ENCODE peak calls at places on chromosomes 5 and 9, in ten cellular contexts. I is suprapubic skin; U is heart right ventricle; S is naive thymus-derived CD4-positive, alpha-beta T cell; W is heart left ventricle; A is H1; P is GM12878; K is CD8-positive, alpha-beta T cell; T is HepG2; V is breast epithelium. H is an unnamed sample.

GRCh38 chr9:82560457-82560904 is 502.5 kb downstream of the RASEF start:
- DNase-seq in S (no peak), I (no peak), P (no peak), K (no peak), A (no peak), U (no peak), V (no peak), T (peak), W (no peak), H (no peak)

GRCh38 chr9:69121155-69122085 is 52.7 kb upstream of the TJP2 start:
- DNase-seq in V (peak), S (peak), I (peak), A (no peak), K (peak), W (peak), P (no peak), U (peak), T (peak), H (peak)

GRCh38 chr5:172902497-172903472 is 56.4 kb upstream of the RPL26L1 start:
- DNase-seq in P (no peak), K (no peak), V (no peak), I (no peak), A (no peak), W (peak), T (peak), U (peak), S (no peak), H (peak)

GRCh38 chr9:129109952-129110739 is 447 bp downstream of the CRAT start:
- DNase-seq in V (no peak), P (no peak), U (peak), W (no peak), A (no peak), T (peak), I (no peak), S (no peak), K (no peak), H (no peak)

GRCh38 chr5:139689631-139690384 is 41.7 kb downstream of the CXXC5 start:
- DNase-seq in S (no peak), A (no peak), I (no peak), V (no peak), U (no peak), P (no peak), K (no peak), T (no peak), W (no peak), H (no peak)

GRCh38 chr9:86978413-86978812 is 31.1 kb upstream of the GAS1 start:
- DNase-seq in U (no peak), V (no peak), A (no peak), I (no peak), T (no peak), P (no peak), S (no peak), K (no peak), W (no peak), H (no peak)

GRCh38 chr9:105309531-105309931 is 65.1 kb downstream of the SLC44A1 start:
- DNase-seq in W (no peak), P (no peak), U (no peak), I (no peak), K (no peak), S (no peak), T (no peak), A (no peak), V (no peak), H (no peak)

GRCh38 chr9:119811030-119811429 is 441.8 kb upstream of the BRINP1 start:
- DNase-seq in T (no peak), W (no peak), K (no peak), A (no peak), I (no peak), U (no peak), V (no peak), P (no peak), S (no peak), H (peak)

GRCh38 chr5:87877023-87877422 is 391.6 kb downstream of the TMEM161B start:
- DNase-seq in V (no peak), A (no peak), T (no peak), U (no peak), P (no peak), I (no peak), S (no peak), K (no peak), W (no peak), H (no peak)

GRCh38 chr9:14215614-14216013 is 98.3 kb downstream of the NFIB start:
- DNase-seq in W (no peak), U (no peak), S (no peak), T (no peak), K (no peak), A (no peak), V (no peak), I (no peak), P (no peak), H (no peak)

GRCh38 chr5:177023247-177023703 is 779 bp downstream of the ZNF346 start:
- DNase-seq in A (no peak), I (no peak), K (no peak), W (no peak), S (no peak), P (no peak), V (no peak), T (peak), U (no peak), H (no peak)

GRCh38 chr5:164175083-164175482 is 669.7 kb downstream of the MAT2B start:
- DNase-seq in T (no peak), K (no peak), V (no peak), P (no peak), W (no peak), A (no peak), S (no peak), U (no peak), I (no peak), H (no peak)

GRCh38 chr9:16252631-16253030 is 617.8 kb downstream of the BNC2 start:
- DNase-seq in V (no peak), U (no peak), I (no peak), S (no peak), W (no peak), A (no peak), K (no peak), T (no peak), P (no peak), H (no peak)

GRCh38 chr9:33311953-33312352 is 21.6 kb downstream of the NFX1 start:
- DNase-seq in U (no peak), P (no peak), S (no peak), V (no peak), W (no peak), T (no peak), I (no peak), A (no peak), K (no peak), H (no peak)

GRCh38 chr5:127521138-127521770 is 3.8 kb downstream of the PRRC1 start:
- DNase-seq in A (no peak), W (no peak), T (no peak), K (no peak), P (no peak), I (no peak), U (no peak), V (no peak), S (no peak), H (no peak)

GRCh38 chr5:180034564-180034963 is 37.0 kb downstream of the RNF130 start:
- DNase-seq in T (no peak), U (no peak), K (no peak), V (no peak), S (no peak), A (no peak), I (no peak), W (no peak), P (no peak), H (no peak)

GRCh38 chr9:124078641-124079040 is 67.1 kb downstream of the LHX2 start:
- DNase-seq in T (peak), I (no peak), P (no peak), A (no peak), W (no peak), U (no peak), S (no peak), V (no peak), K (no peak), H (no peak)

GRCh38 chr5:181043285-181044092 is 3.4 kb downstream of the BTNL9 start:
- DNase-seq in I (no peak), A (no peak), S (no peak), U (no peak), P (no peak), V (no peak), W (peak), K (no peak), T (no peak), H (no peak)

GRCh38 chr9:115033800-115034199 is 84.2 kb downstream of the TNC start:
- DNase-seq in U (no peak), T (no peak), I (no peak), A (no peak), P (no peak), K (no peak), V (no peak), S (no peak), W (no peak), H (no peak)

GRCh38 chr5:8845316-8845715 is 700.6 kb downstream of the SEMA5A start:
- DNase-seq in K (no peak), W (no peak), A (no peak), T (no peak), V (no peak), I (no peak), P (no peak), U (no peak), S (no peak), H (no peak)

GRCh38 chr9:18921677-18922076 is 111.3 kb downstream of the SAXO1 start:
- DNase-seq in S (no peak), P (no peak), V (no peak), A (no peak), W (no peak), T (no peak), U (no peak), I (no peak), K (no peak), H (no peak)

GRCh38 chr9:73023025-73023541 is 70.2 kb upstream of the ALDH1A1 start:
- DNase-seq in K (peak), S (no peak), V (no peak), I (no peak), T (peak), A (no peak), W (peak), P (peak), U (peak), H (no peak)

GRCh38 chr5:168302785-168303184 is 11.3 kb downstream of the WWC1 start:
- DNase-seq in V (no peak), P (no peak), I (no peak), S (no peak), K (no peak), T (no peak), U (no peak), W (no peak), A (no peak), H (no peak)

GRCh38 chr5:10317825-10318682 is 10.4 kb upstream of the CMBL start:
- DNase-seq in S (no peak), A (no peak), T (no peak), U (no peak), V (no peak), P (peak), I (no peak), K (no peak), W (no peak), H (no peak)

GRCh38 chr9:5375091-5375490 is 35.4 kb upstream of the RLN1 start:
- DNase-seq in A (no peak), K (no peak), U (no peak), T (no peak), S (no peak), P (no peak), I (no peak), V (no peak), W (no peak), H (no peak)

GRCh38 chr5:127899214-127899610 is 184.4 kb upstream of the SLC12A2 start:
- DNase-seq in T (no peak), A (no peak), P (no peak), U (no peak), V (no peak), K (no peak), W (no peak), I (no peak), S (no peak), H (no peak)

GRCh38 chr5:127203818-127204217 is 86.8 kb upstream of the MEGF10 start:
- DNase-seq in I (no peak), P (no peak), V (no peak), T (no peak), A (no peak), K (no peak), U (no peak), S (no peak), W (no peak), H (no peak)

GRCh38 chr9:112866662-112867274 is 23.9 kb downstream of the SLC46A2 start:
- DNase-seq in A (no peak), U (no peak), I (no peak), V (no peak), S (no peak), W (no peak), K (no peak), T (no peak), P (no peak), H (no peak)

GRCh38 chr5:140575309-140575708 is 10.7 kb downstream of the SLC35A4 start:
- DNase-seq in U (peak), V (no peak), S (no peak), I (no peak), W (peak), A (no peak), P (no peak), T (peak), K (no peak), H (no peak)

GRCh38 chr9:96514825-96515218 is 64.9 kb downstream of the HABP4 start:
- DNase-seq in A (no peak), W (no peak), S (no peak), V (no peak), U (no peak), K (no peak), P (no peak), I (no peak), T (no peak), H (no peak)

GRCh38 chr9:26133537-26133936 is 455.3 kb upstream of the TUSC1 start:
- DNase-seq in U (no peak), S (no peak), K (no peak), P (no peak), T (no peak), I (no peak), A (no peak), V (no peak), W (no peak), H (no peak)

GRCh38 chr9:6195714-6196360 is 19.8 kb upstream of the IL33 start:
- DNase-seq in K (no peak), P (no peak), T (no peak), I (no peak), W (no peak), U (no peak), V (no peak), A (no peak), S (no peak), H (no peak)

GRCh38 chr5:132063090-132063911 is 2.8 kb downstream of the IL3 start:
- DNase-seq in U (peak), P (peak), W (peak), T (peak), K (peak), V (peak), A (peak), I (peak), S (peak), H (peak)

GRCh38 chr9:15965246-15965745 is 412.5 kb downstream of the CCDC171 start:
- DNase-seq in A (no peak), T (no peak), W (no peak), K (no peak), I (no peak), U (no peak), V (no peak), S (no peak), P (no peak), H (no peak)

GRCh38 chr9:98105006-98105405 is 14.0 kb downstream of the TRIM14 start:
- DNase-seq in P (no peak), V (no peak), U (no peak), A (no peak), W (no peak), S (no peak), T (no peak), I (peak), K (no peak), H (no peak)
- H3K27ac ChIP-seq in P (peak), V (peak), U (no peak), A (no peak), W (no peak), S (peak), T (no peak), I (no peak), K (peak), H (no peak)

DNA sequence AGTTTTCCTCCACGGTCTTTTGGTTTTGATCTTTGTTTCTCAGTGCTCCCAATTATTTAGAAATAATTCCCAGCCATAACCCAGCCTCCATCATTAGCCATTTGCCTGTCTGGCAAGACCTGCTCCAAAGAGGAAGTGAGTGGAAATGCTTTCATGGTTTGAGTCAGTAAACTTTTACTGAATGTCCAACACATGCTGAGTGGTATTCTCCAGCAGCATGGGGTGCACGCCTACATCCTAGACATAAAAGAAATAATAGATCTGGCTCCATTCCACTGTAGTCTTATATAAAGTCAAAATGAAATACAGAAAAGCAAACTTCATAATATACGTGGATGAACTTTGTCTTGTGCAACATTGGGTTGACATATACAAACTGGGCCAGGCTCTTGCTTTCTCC is 757.2 kb downstream of the TLE1 start:
- DNase-seq in A (no peak), V (no peak), P (no peak), K (no peak), S (no peak), W (no peak), U (no peak), I (no peak), T (no peak), H (no peak)
- H3K4me3 ChIP-seq in A (no peak), V (no peak), P (no peak), K (no peak), S (no peak), W (no peak), U (no peak), I (no peak), T (no peak), H (no peak)

GRCh38 chr9:2117527-2117926 is 102.4 kb downstream of the SMARCA2 start:
- DNase-seq in U (no peak), I (no peak), S (no peak), V (no peak), K (no peak), A (no peak), W (no peak), T (no peak), P (no peak), H (no peak)

GRCh38 chr9:2120926-2121689 is 106.0 kb downstream of the SMARCA2 start:
- DNase-seq in A (no peak), T (no peak), W (no peak), I (no peak), K (no peak), U (no peak), V (no peak), P (no peak), S (no peak), H (no peak)

GRCh38 chr9:2122299-2122698 is 107.2 kb downstream of the SMARCA2 start:
- DNase-seq in A (no peak), P (no peak), T (no peak), I (no peak), V (no peak), S (no peak), W (no peak), U (no peak), K (no peak), H (no peak)

GRCh38 chr9:2116073-2116472 is 100.9 kb downstream of the SMARCA2 start:
- DNase-seq in U (no peak), V (no peak), K (no peak), S (no peak), W (no peak), I (no peak), P (no peak), T (peak), A (no peak), H (no peak)

DNA sequence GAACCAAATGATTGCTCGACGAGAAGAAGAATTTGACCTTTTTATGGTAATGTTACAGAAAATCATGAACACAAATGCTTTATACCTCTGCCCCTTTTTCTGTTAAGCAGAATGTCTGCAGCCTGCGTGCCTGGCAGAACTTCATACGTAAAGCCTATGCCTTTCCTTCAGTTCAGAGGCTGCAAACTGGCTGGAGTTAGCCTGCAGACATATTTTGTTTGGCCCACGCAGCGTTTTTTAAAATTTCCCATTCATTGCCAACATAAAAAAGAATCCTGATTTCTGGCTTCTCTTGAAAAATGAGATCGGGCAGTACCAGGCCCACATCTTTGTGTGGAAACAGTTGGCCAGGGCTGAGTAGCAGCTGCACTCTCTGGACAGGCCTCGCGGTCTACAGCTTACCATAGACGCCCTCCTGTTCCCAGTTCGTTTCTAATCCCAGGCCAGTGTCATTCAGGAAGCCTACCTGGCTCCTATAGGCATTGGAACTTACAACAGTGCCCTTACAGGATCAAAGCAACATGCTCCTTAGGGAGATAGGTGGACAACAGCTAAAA is 104.4 kb downstream of the SMARCA2 start:
- DNase-seq in A (no peak), T (no peak), P (no peak), W (no peak), U (no peak), V (no peak), S (no peak), I (no peak), K (no peak), H (no peak)
- H3K27ac ChIP-seq in A (no peak), T (no peak), P (no peak), W (no peak), U (no peak), V (peak), S (no peak), I (no peak), K (no peak), H (peak)

DNA sequence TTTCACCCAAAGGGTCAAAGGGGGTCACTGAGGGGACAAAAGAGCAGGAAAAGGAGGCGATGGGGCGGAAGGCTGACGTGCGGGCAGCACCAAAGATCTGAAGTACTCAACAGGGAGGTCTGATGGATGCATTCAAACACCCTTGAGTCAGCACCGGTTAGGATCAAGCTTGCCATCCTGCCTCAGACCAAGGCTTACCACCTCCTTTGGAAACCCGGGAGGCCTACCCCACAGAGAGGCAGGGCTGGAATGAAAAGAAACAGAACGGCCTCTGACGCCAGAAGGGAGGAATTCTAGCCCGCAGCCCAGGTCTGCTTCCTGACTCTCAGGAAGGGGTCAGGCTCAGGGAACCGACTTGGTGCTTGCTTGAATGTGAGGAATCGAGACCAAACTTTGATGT is 125.6 kb downstream of the PAPPA start:
- DNase-seq in I (no peak), S (no peak), U (no peak), W (no peak), P (no peak), T (no peak), V (no peak), K (no peak), A (peak), H (no peak)
- H3K4me3 ChIP-seq in I (no peak), S (no peak), U (no peak), W (no peak), P (no peak), T (no peak), V (no peak), K (no peak), A (no peak), H (no peak)

DNA sequence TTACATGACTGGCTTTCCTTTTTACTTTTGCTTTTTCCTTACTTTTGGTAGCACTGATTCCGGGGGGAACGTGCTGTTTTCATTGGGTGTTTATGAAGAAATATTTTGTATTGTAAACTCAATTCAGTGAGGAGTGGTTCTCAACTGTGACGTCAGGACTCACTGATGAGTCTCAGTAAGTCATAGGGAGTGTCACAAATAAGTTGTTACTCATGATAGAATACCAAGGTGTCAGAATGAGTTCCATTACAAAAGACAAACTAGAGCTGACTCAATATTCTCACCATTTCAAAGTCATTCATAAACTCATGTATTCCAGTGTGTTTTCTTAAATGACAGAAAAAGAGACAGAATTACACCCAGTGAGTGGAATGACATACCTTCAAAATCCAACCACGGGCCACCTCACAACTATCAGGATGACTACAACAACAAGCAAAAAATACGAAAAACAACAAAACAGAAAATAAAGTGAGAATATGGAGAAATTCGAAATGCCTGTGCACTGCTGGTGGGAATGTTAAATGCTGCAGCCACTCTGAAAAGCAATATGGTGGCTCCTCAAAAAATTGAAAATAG is 321.5 kb downstream of the ENC1 start:
- DNase-seq in W (no peak), T (no peak), K (no peak), P (no peak), A (no peak), I (no peak), U (no peak), V (no peak), S (no peak), H (no peak)
- H3K27ac ChIP-seq in W (no peak), T (no peak), K (no peak), P (no peak), A (no peak), I (no peak), U (no peak), V (no peak), S (no peak), H (no peak)